ENCODE peak calls at places on chromosomes 5 and 9, in five cellular contexts. One of them, this sample, is unnamed.

GRCh38 chr9:118331622-118332045 is 627.4 kb downstream of the TLR4 start:
- DNase-seq in HCT116: no peak
- DNase-seq in ovary: no peak
- DNase-seq in body of pancreas: no peak
- DNase-seq in HFFc6: peak
- DNase-seq in this sample: peak

GRCh38 chr9:83327323-83327722 is 210.9 kb downstream of the FRMD3 start:
- DNase-seq in HCT116: no peak
- DNase-seq in ovary: no peak
- DNase-seq in body of pancreas: no peak
- DNase-seq in HFFc6: peak
- DNase-seq in this sample: no peak

GRCh38 chr5:35777358-35778087 is 79.2 kb upstream of the IL7R start:
- DNase-seq in HCT116: peak
- DNase-seq in ovary: peak
- DNase-seq in body of pancreas: peak
- DNase-seq in HFFc6: peak
- DNase-seq in this sample: peak

GRCh38 chr9:70614786-70615565 is 200.5 kb upstream of the KLF9 start:
- DNase-seq in HCT116: no peak
- DNase-seq in ovary: no peak
- DNase-seq in body of pancreas: no peak
- DNase-seq in HFFc6: no peak
- DNase-seq in this sample: no peak

GRCh38 chr5:172733179-172733973 is 37.6 kb downstream of the DUSP1 start:
- DNase-seq in HCT116: no peak
- DNase-seq in ovary: peak
- DNase-seq in body of pancreas: peak
- DNase-seq in HFFc6: peak
- DNase-seq in this sample: peak

GRCh38 chr9:101586651-101587050 is 8.1 kb downstream of the PPP3R2 start:
- DNase-seq in HCT116: no peak
- DNase-seq in ovary: no peak
- DNase-seq in body of pancreas: peak
- DNase-seq in HFFc6: no peak
- DNase-seq in this sample: no peak

GRCh38 chr9:136539427-136540412 is 6.1 kb downstream of the NOTCH1 start:
- DNase-seq in HCT116: peak
- DNase-seq in ovary: peak
- DNase-seq in body of pancreas: peak
- DNase-seq in HFFc6: no peak
- DNase-seq in this sample: peak

GRCh38 chr5:6632931-6633468 is at the start of the genes NSUN2 and SRD5A1:
- DNase-seq in HCT116: peak
- DNase-seq in ovary: peak
- DNase-seq in body of pancreas: peak
- DNase-seq in HFFc6: peak
- DNase-seq in this sample: peak

GRCh38 chr9:88272986-88273385 is 115.3 kb upstream of the SPIN1 start:
- DNase-seq in HCT116: no peak
- DNase-seq in ovary: no peak
- DNase-seq in body of pancreas: no peak
- DNase-seq in HFFc6: no peak
- DNase-seq in this sample: no peak

GRCh38 chr5:149457393-149457763 is 78.3 kb upstream of the IL17B start:
- DNase-seq in HCT116: no peak
- DNase-seq in ovary: no peak
- DNase-seq in body of pancreas: no peak
- DNase-seq in HFFc6: no peak
- DNase-seq in this sample: no peak

GRCh38 chr9:89613912-89614311 is 9.1 kb downstream of the GADD45G start:
- DNase-seq in HCT116: no peak
- DNase-seq in ovary: no peak
- DNase-seq in body of pancreas: no peak
- DNase-seq in HFFc6: no peak
- DNase-seq in this sample: no peak

GRCh38 chr9:120366646-120367019 is 213.3 kb downstream of the CDK5RAP2 start:
- DNase-seq in HCT116: peak
- DNase-seq in ovary: no peak
- DNase-seq in body of pancreas: peak
- DNase-seq in HFFc6: peak
- DNase-seq in this sample: peak

GRCh38 chr5:40401965-40402364 is 277.8 kb upstream of the PTGER4 start:
- DNase-seq in HCT116: no peak
- DNase-seq in ovary: no peak
- DNase-seq in body of pancreas: peak
- DNase-seq in HFFc6: peak
- DNase-seq in this sample: no peak

GRCh38 chr5:50751064-50751657 is 84.7 kb downstream of the PARP8 start:
- DNase-seq in HCT116: peak
- DNase-seq in ovary: peak
- DNase-seq in body of pancreas: peak
- DNase-seq in HFFc6: peak
- DNase-seq in this sample: no peak

GRCh38 chr9:11312976-11313375 is 700.2 kb upstream of the PTPRD start:
- DNase-seq in HCT116: no peak
- DNase-seq in ovary: no peak
- DNase-seq in body of pancreas: peak
- DNase-seq in HFFc6: no peak
- DNase-seq in this sample: peak

GRCh38 chr5:175469916-175470315 is 8.4 kb upstream of the SFXN1 start:
- DNase-seq in HCT116: no peak
- DNase-seq in ovary: no peak
- DNase-seq in body of pancreas: no peak
- DNase-seq in HFFc6: no peak
- DNase-seq in this sample: no peak

GRCh38 chr5:135218486-135218755 is 180.6 kb downstream of the MACROH2A1 start:
- DNase-seq in HCT116: no peak
- DNase-seq in ovary: no peak
- DNase-seq in body of pancreas: no peak
- DNase-seq in HFFc6: no peak
- DNase-seq in this sample: no peak

GRCh38 chr9:75186767-75187380 is 98.6 kb downstream of the OSTF1 start:
- DNase-seq in HCT116: no peak
- DNase-seq in ovary: no peak
- DNase-seq in body of pancreas: no peak
- DNase-seq in HFFc6: peak
- DNase-seq in this sample: no peak

GRCh38 chr5:163914911-163915310 is 409.5 kb downstream of the MAT2B start:
- DNase-seq in HCT116: no peak
- DNase-seq in ovary: no peak
- DNase-seq in body of pancreas: no peak
- DNase-seq in HFFc6: no peak
- DNase-seq in this sample: no peak

GRCh38 chr5:68478306-68479091 is 262.9 kb downstream of the PIK3R1 start:
- DNase-seq in HCT116: no peak
- DNase-seq in ovary: no peak
- DNase-seq in body of pancreas: no peak
- DNase-seq in HFFc6: peak
- DNase-seq in this sample: no peak

GRCh38 chr5:68479524-68479923 is 264.0 kb downstream of the PIK3R1 start:
- DNase-seq in HCT116: no peak
- DNase-seq in ovary: no peak
- DNase-seq in body of pancreas: no peak
- DNase-seq in HFFc6: no peak
- DNase-seq in this sample: no peak

GRCh38 chr5:68480385-68480940 is 264.9 kb downstream of the PIK3R1 start:
- DNase-seq in HCT116: no peak
- DNase-seq in ovary: no peak
- DNase-seq in body of pancreas: no peak
- DNase-seq in HFFc6: no peak
- DNase-seq in this sample: no peak

GRCh38 chr5:68475476-68475875 is 259.9 kb downstream of the PIK3R1 start:
- DNase-seq in HCT116: no peak
- DNase-seq in ovary: no peak
- DNase-seq in body of pancreas: no peak
- DNase-seq in HFFc6: no peak
- DNase-seq in this sample: no peak

GRCh38 chr5:68476854-68477253 is 261.3 kb downstream of the PIK3R1 start:
- DNase-seq in HCT116: no peak
- DNase-seq in ovary: no peak
- DNase-seq in body of pancreas: no peak
- DNase-seq in HFFc6: no peak
- DNase-seq in this sample: no peak
- TF ChIP-seq CTCF in HCT116: no peak
- TF ChIP-seq CTCF in ovary: no peak
- TF ChIP-seq CTCF in body of pancreas: no peak
- TF ChIP-seq CTCF in HFFc6: no peak
- TF ChIP-seq CTCF in this sample: no peak

GRCh38 chr5:111685969-111686368 is 71.0 kb downstream of the NREP start:
- DNase-seq in HCT116: peak
- DNase-seq in ovary: no peak
- DNase-seq in body of pancreas: no peak
- DNase-seq in HFFc6: no peak
- DNase-seq in this sample: no peak
- TF ChIP-seq CTCF in HCT116: peak
- TF ChIP-seq CTCF in ovary: no peak
- TF ChIP-seq CTCF in body of pancreas: no peak
- TF ChIP-seq CTCF in HFFc6: peak
- TF ChIP-seq CTCF in this sample: no peak

DNA sequence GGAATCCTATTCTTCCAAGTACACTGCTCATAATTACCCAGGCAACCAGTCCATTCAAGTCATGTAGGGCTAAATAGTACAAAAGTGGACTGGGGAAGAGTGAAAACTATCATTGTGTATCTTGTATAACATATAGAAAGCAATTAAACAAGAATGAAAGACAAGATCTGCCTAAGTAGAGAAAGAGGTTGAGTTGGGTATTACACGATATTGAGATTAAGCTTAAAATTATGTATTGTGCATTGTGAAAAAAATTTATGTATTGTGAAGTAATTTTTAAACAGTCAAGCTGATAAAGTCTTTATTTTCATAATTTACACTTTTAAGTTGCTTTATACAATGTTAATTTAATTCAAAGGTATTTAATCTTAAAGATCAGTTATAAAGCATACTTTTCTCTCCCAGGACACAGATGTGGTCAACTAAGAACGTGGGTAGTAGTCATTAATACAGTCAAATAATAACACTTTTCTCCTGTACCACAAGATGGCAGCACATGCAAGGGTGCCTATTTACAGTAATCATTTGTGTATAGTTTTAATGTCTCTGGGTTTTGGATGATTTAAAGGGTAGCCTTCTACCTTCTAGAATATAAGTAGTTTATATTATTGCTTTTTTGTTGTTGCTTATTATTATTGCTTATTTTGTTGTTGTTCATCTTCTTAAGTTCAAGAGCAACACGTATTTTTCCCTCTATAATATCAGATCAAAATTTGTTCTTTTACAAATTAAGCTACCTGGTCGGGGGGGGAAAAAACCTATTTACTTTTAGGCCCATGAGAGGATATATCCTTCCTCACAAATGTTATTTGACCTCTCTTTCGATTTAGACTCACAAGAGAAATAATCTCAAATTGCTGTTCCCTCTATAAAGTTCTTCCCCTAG is 59.8 kb upstream of the SLC27A6 start:
- DNase-seq in HCT116: peak
- DNase-seq in ovary: peak
- DNase-seq in body of pancreas: peak
- DNase-seq in HFFc6: peak
- DNase-seq in this sample: peak
- TF ChIP-seq CTCF in HCT116: peak
- TF ChIP-seq CTCF in ovary: peak
- TF ChIP-seq CTCF in body of pancreas: peak
- TF ChIP-seq CTCF in HFFc6: peak
- TF ChIP-seq CTCF in this sample: peak

DNA sequence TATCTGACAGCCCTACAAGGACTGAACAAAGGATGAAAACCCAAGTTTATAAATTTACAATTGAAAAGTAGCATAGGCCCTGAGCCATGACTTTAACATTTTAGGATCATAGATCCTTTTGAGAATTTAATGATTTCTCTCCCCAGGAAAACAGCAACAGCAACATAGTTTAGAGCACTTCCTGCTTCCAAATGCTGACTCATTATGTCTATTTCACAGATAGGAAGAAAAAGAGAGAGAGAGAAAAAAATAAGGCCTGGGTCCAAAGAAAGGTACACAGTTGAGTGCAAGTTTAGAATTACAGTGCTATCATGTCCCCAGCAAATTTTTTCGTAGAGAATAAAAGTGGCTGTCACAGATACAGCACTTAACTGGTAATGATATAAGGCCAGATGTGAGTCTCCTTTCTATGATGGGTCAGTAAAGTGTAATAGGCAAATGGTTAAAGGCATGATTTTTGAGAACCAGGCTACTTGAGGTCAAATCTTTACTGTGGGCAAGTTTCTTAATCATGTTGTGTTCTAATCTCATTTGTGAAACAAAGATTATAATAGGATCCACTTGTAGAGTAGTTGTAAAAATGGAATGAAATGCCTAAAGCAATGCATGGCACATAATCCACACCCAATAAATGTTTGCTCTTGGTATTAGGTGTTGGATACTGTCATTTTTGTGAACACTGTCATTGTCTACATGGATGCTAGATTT is 12.3 kb upstream of the PPP2R2B start:
- DNase-seq in HCT116: no peak
- DNase-seq in ovary: no peak
- DNase-seq in body of pancreas: no peak
- DNase-seq in HFFc6: no peak
- DNase-seq in this sample: no peak
- TF ChIP-seq CTCF in HCT116: no peak
- TF ChIP-seq CTCF in ovary: no peak
- TF ChIP-seq CTCF in body of pancreas: no peak
- TF ChIP-seq CTCF in HFFc6: no peak
- TF ChIP-seq CTCF in this sample: no peak

DNA sequence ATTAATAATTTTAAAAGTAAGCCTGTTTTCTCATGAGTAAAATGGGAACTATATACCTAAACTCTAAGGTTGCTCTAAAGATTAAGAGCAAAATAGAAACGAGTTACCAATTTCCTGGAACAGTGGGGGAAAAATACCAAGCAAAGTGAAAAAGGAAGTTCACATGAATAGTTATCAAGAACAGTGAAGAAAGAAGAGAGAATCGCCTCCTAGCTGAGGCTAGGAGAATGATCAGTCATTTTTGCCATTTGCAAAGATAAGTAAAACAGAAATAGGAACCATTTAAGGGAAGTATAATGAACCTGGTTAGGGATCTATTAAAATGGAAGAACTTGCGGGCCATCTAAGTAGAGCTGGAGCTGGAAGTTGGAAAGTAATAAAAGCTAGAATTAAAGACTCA is 50.7 kb downstream of the P4HA2 start:
- DNase-seq in HCT116: no peak
- DNase-seq in ovary: no peak
- DNase-seq in body of pancreas: no peak
- DNase-seq in HFFc6: no peak
- DNase-seq in this sample: no peak
- TF ChIP-seq CTCF in HCT116: peak
- TF ChIP-seq CTCF in ovary: no peak
- TF ChIP-seq CTCF in body of pancreas: no peak
- TF ChIP-seq CTCF in HFFc6: peak
- TF ChIP-seq CTCF in this sample: peak

DNA sequence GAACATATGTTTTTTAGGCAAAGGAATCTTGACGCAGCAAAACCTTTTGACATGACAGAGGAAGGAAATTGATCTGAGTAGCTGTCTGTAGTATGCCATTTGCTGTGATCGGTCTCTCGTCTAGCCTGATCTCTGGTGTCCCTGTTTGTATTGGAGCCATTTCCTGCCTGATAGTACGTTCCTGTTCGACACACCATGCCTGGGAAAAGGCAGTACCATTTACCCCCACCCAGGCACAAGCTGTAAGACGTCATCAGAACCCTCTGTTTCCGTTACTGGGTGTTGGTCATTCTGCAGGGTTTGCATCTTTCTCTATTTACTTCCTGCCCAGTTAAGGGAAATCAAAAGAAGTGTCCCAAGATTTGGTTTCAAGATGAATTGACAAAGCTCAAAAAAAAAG is 129.7 kb downstream of the CEMIP2 start:
- DNase-seq in HCT116: no peak
- DNase-seq in ovary: no peak
- DNase-seq in body of pancreas: peak
- DNase-seq in HFFc6: no peak
- DNase-seq in this sample: peak
- TF ChIP-seq CTCF in HCT116: no peak
- TF ChIP-seq CTCF in ovary: no peak
- TF ChIP-seq CTCF in body of pancreas: no peak
- TF ChIP-seq CTCF in HFFc6: no peak
- TF ChIP-seq CTCF in this sample: no peak

This sample was measured in adrenal gland.